ENCODE peak calls at places on chromosome 7, in four cellular contexts. T is H9, I is IMR-90, G is H1. Q is an unnamed sample.

GRCh38 chr7:106126170-106126938 is 14.2 kb upstream of the SYPL1 start:
- DNase-seq in T (no peak), I (peak), G (no peak), Q (no peak)

GRCh38 chr7:39098506-39098905 is 120.8 kb downstream of the POU6F2 start:
- DNase-seq in T (no peak), I (no peak), G (no peak), Q (no peak)

GRCh38 chr7:100867040-100867795 is at the start of gene TRIP6:
- DNase-seq in T (peak), I (peak), G (peak), Q (peak)

GRCh38 chr7:139118803-139119485 is 9.4 kb upstream of the ZC3HAV1 start:
- DNase-seq in T (no peak), I (peak), G (no peak), Q (peak)

GRCh38 chr7:100799037-100799896 is 28.1 kb downstream of the EPHB4 start:
- DNase-seq in T (peak), I (peak), G (peak), Q (peak)

GRCh38 chr7:1663243-1663642 is 6.8 kb upstream of the ELFN1 start:
- DNase-seq in T (peak), I (no peak), G (no peak), Q (no peak)

GRCh38 chr7:70951271-70951962 is 180.5 kb upstream of the GALNT17 start:
- DNase-seq in T (peak), I (no peak), G (peak), Q (peak)

GRCh38 chr7:75889826-75890225 is 11.0 kb downstream of the RHBDD2 start:
- DNase-seq in T (no peak), I (peak), G (no peak), Q (no peak)

GRCh38 chr7:96380111-96380512 is 58.2 kb upstream of the SLC25A13 start:
- DNase-seq in T (peak), I (no peak), G (no peak), Q (peak)

GRCh38 chr7:141043621-141044020 is 28.9 kb upstream of the MRPS33 start:
- DNase-seq in T (no peak), I (no peak), G (no peak), Q (peak)

GRCh38 chr7:116259821-116260440 is 49.6 kb downstream of the TES start:
- DNase-seq in T (no peak), I (peak), G (no peak), Q (peak)

GRCh38 chr7:70752794-70753241 is 379.1 kb upstream of the GALNT17 start:
- DNase-seq in T (no peak), I (peak), G (peak), Q (peak)

GRCh38 chr7:50607524-50608125 is 42.4 kb upstream of the DDC start:
- DNase-seq in T (no peak), I (peak), G (no peak), Q (peak)

GRCh38 chr7:14270099-14270498 is 280.6 kb upstream of the ETV1 start:
- DNase-seq in T (no peak), I (no peak), G (no peak), Q (no peak)

GRCh38 chr7:111090834-111091233 is at the start of gene LRRN3:
- DNase-seq in T (peak), I (peak), G (no peak), Q (no peak)

GRCh38 chr7:123538189-123538714 is 3.9 kb upstream of the IQUB start:
- DNase-seq in T (no peak), I (peak), G (no peak), Q (peak)

GRCh38 chr7:155842496-155843265 is 30.4 kb upstream of the SHH start:
- DNase-seq in T (peak), I (no peak), G (no peak), Q (no peak)

GRCh38 chr7:80136276-80137045 is 1.8 kb downstream of the GNAI1 start:
- DNase-seq in T (no peak), I (peak), G (no peak), Q (no peak)

GRCh38 chr7:142567201-142567600 is 182.1 kb upstream of the PRSS1 start:
- DNase-seq in T (no peak), I (no peak), G (no peak), Q (no peak)
- H3K56ac ChIP-seq in T (no peak), I (no peak), G (no peak), Q (no peak)

GRCh38 chr7:216360-217300 is 24.3 kb downstream of the FAM20C start:
- DNase-seq in T (no peak), I (no peak), G (no peak), Q (no peak)
- H2BK15ac ChIP-seq in T (no peak), I (no peak), G (no peak), Q (no peak)

GRCh38 chr7:151308256-151308655 is 33.4 kb upstream of the NUB1 start:
- DNase-seq in T (no peak), I (no peak), G (peak), Q (no peak)
- H4K5ac ChIP-seq in T (no peak), I (no peak), G (no peak), Q (no peak)

DNA sequence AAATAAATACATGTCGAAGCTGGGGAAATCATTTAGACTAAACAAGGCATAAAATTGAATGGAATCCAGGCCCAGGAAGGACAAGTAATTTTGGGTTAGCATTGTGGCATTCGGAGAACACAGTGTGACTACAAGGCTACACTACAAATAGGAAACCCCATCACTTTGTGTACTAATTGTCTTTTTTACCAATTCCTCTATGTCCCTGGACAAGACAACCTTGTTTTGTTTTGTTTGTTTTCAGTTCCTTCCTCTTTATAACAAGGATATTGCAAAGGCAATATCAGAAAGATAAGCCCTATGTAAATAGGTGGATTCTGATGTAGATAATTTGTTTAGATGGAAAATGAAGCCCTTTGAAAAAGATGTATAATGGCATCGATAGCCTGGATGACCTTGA is 215.9 kb upstream of the MKLN1 start:
- DNase-seq in T (no peak), I (no peak), G (no peak), Q (no peak)
- H3K56ac ChIP-seq in T (no peak), I (no peak), G (no peak), Q (no peak)

Q was measured in mesendoderm.